ENCODE peak calls at places on chromosomes 6 and 20, in six cellular contexts. D is dorsolateral prefrontal cortex; E is germinal center; X is fibroblast of pulmonary artery; M is naive thymus-derived CD8-positive, alpha-beta T cell; Z is stimulated activated naive CD8-positive, alpha-beta T cell treated with anti-CD3 and anti-CD28 coated beads, Interleukin-15, amount 100 ng/mL, for 72 hours. B is an unnamed sample.

GRCh38 chr6:160135922-160136655 is 14.5 kb downstream of the SLC22A1 start:
- DNase-seq in X (no peak), M (no peak), Z (no peak), D (no peak), E (no peak), B (no peak)

GRCh38 chr6:336159-337114 is 44.1 kb downstream of the DUSP22 start:
- DNase-seq in E (no peak), X (no peak), D (no peak), M (no peak), Z (no peak), B (no peak)

GRCh38 chr6:1325471-1326309 is 13.8 kb downstream of the FOXQ1 start:
- DNase-seq in E (no peak), X (peak; percentile 75), Z (no peak), M (no peak), D (no peak), B (no peak)

GRCh38 chr20:50287512-50287911 is 96.9 kb downstream of the CEBPB start:
- DNase-seq in E (no peak), X (no peak), D (no peak), M (no peak), Z (no peak), B (no peak)

GRCh38 chr20:64216036-64216435 is 39.5 kb upstream of the PCMTD2 start:
- DNase-seq in Z (no peak), E (no peak), M (no peak), D (no peak), X (peak; percentile 32), B (no peak)

GRCh38 chr6:136969930-136970329 is 47.8 kb downstream of the SLC35D3 start:
- DNase-seq in M (no peak), X (no peak), Z (no peak), D (no peak), E (no peak), B (no peak)

GRCh38 chr6:155432293-155432692 is 23.3 kb downstream of the NOX3 start:
- DNase-seq in X (no peak), Z (no peak), E (no peak), D (no peak), M (no peak), B (no peak)

GRCh38 chr6:150037526-150038201 is 12.3 kb upstream of the RAET1L start:
- DNase-seq in E (no peak), Z (peak; percentile 23), X (no peak), M (no peak), D (no peak), B (no peak)

GRCh38 chr20:59977086-59977485 is 18.9 kb downstream of the CDH26 start:
- DNase-seq in X (no peak), D (peak; percentile 39), Z (no peak), M (no peak), E (no peak), B (no peak)

GRCh38 chr6:128517124-128517523 is 3.3 kb downstream of the PTPRK start:
- DNase-seq in D (no peak), M (no peak), E (no peak), Z (no peak), X (no peak), B (no peak)

GRCh38 chr20:22700387-22700786 is 116.0 kb upstream of the FOXA2 start:
- DNase-seq in M (no peak), Z (no peak), X (peak; percentile 79), D (no peak), E (no peak), B (no peak)

GRCh38 chr20:11438412-11438811 is 479.3 kb upstream of the BTBD3 start:
- DNase-seq in Z (no peak), E (no peak), D (no peak), M (no peak), X (no peak), B (no peak)

GRCh38 chr6:152150196-152150595 is 342.7 kb downstream of the ESR1 start:
- DNase-seq in X (no peak), E (no peak), M (no peak), Z (no peak), D (no peak), B (no peak)

GRCh38 chr6:12882761-12883290 is 166.3 kb downstream of the PHACTR1 start:
- DNase-seq in D (no peak), M (no peak), E (no peak), X (no peak), Z (no peak), B (no peak)

GRCh38 chr6:140475086-140475485 is 1100.6 kb upstream of the CITED2 start:
- DNase-seq in D (no peak), E (no peak), M (no peak), X (no peak), Z (no peak), B (no peak)

GRCh38 chr6:77930945-77931344 is 278.1 kb downstream of the MEI4 start:
- DNase-seq in X (no peak), Z (no peak), M (no peak), E (no peak), D (no peak), B (no peak)

GRCh38 chr6:159874475-159874874 is 16.3 kb upstream of the MAS1 start:
- DNase-seq in Z (no peak), M (no peak), D (peak; percentile 67), X (peak; percentile 69), E (no peak), B (no peak)

GRCh38 chr20:9043364-9043763 is 25.5 kb upstream of the PLCB4 start:
- DNase-seq in Z (no peak), X (no peak), M (no peak), E (no peak), D (no peak), B (no peak)

GRCh38 chr6:118650500-118651281 is 700 bp downstream of the CEP85L start:
- DNase-seq in D (peak; percentile 35), M (peak; percentile 40), Z (peak; percentile 59), X (peak; percentile 52), E (peak; percentile 35), B (peak; percentile 35)

GRCh38 chr6:87925373-87926060 is 122.1 kb upstream of the SPACA1 start:
- DNase-seq in E (peak; percentile 60), D (no peak), X (no peak), M (no peak), Z (no peak), B (no peak)

GRCh38 chr6:137214931-137215330 is 4.3 kb downstream of the IFNGR1 start:
- DNase-seq in E (no peak), D (no peak), M (no peak), X (no peak), Z (no peak), B (no peak)

GRCh38 chr6:157527471-157527907 is 146.5 kb downstream of the ZDHHC14 start:
- DNase-seq in Z (peak; percentile 61), X (peak; percentile 91), M (no peak), D (no peak), E (peak; percentile 22), B (no peak)

GRCh38 chr6:134416501-134417154 is 98.7 kb upstream of the SGK1 start:
- DNase-seq in D (no peak), E (no peak), Z (no peak), X (peak; percentile 42), M (no peak), B (no peak)

GRCh38 chr20:62065669-62066338 is at the start of gene TAF4:
- DNase-seq in Z (peak; percentile 81), X (peak; percentile 74), M (peak; percentile 80), E (peak; percentile 99), D (peak; percentile 44), B (peak; percentile 77)

GRCh38 chr6:116575227-116575626 is 3.9 kb downstream of the RWDD1 start:
- DNase-seq in D (no peak), E (no peak), Z (no peak), X (no peak), M (no peak), B (no peak)

GRCh38 chr20:22862645-22863230 is 172.4 kb upstream of the SSTR4 start:
- DNase-seq in X (no peak), D (no peak), E (no peak), M (no peak), Z (no peak), B (no peak)

GRCh38 chr6:110517034-110517433 is 40.6 kb upstream of the SLC22A16 start:
- DNase-seq in Z (no peak), M (no peak), D (no peak), E (no peak), X (no peak), B (no peak)

GRCh38 chr6:119156742-119157494 is 78.5 kb upstream of the FAM184A start:
- DNase-seq in D (no peak), E (no peak), X (no peak), Z (no peak), M (no peak), B (no peak)

GRCh38 chr6:137341721-137342195 is 122.6 kb upstream of the IFNGR1 start:
- DNase-seq in X (peak; percentile 10), D (peak; percentile 73), Z (peak; percentile 22), E (peak; percentile 39), M (peak; percentile 31), B (no peak)

B was measured in lung.